ENCODE peak calls at places on chromosome 21, in four cellular contexts. I, U, F and O are unnamed samples.

GRCh38 chr21:42263591-42264131 is 44.7 kb downstream of the ABCG1 start:
- DNase-seq in I (no peak), U (no peak), F (no peak), O (no peak)

GRCh38 chr21:14911351-14911750 is 153.4 kb downstream of the NRIP1 start:
- DNase-seq in I (no peak), U (no peak), F (no peak), O (no peak)

GRCh38 chr21:36909901-36910561 is 56.4 kb downstream of the HLCS start:
- DNase-seq in I (peak; percentile 92), U (peak; percentile 98), F (no peak), O (no peak)

GRCh38 chr21:35328856-35329455 is 279.9 kb upstream of the RUNX1 start:
- DNase-seq in I (no peak), U (no peak), F (no peak), O (no peak)

GRCh38 chr21:16570196-16570595 is 840.4 kb downstream of the USP25 start:
- DNase-seq in I (no peak), U (peak; percentile 15), F (no peak), O (no peak)

GRCh38 chr21:29487154-29487553 is 188.4 kb downstream of the BACH1 start:
- DNase-seq in I (no peak), U (no peak), F (no peak), O (no peak)

GRCh38 chr21:32351428-32351827 is 41.4 kb downstream of the URB1 start:
- DNase-seq in I (no peak), U (no peak), F (no peak), O (no peak)

GRCh38 chr21:29075706-29076447 is 2.4 kb upstream of the CCT8 start:
- DNase-seq in I (no peak), U (peak; percentile 15), F (no peak), O (peak; percentile 65)

GRCh38 chr21:28944296-28944695 is 48.4 kb downstream of the LTN1 start:
- DNase-seq in I (no peak), U (peak; percentile 21), F (no peak), O (no peak)

GRCh38 chr21:45383615-45384201 is 21.3 kb upstream of the COL18A1 start:
- DNase-seq in I (no peak), U (no peak), F (no peak), O (no peak)

GRCh38 chr21:28798798-28799197 is 193.9 kb downstream of the LTN1 start:
- DNase-seq in I (no peak), U (peak; percentile 85), F (no peak), O (no peak)

GRCh38 chr21:43877936-43878575 is 13.0 kb downstream of the AGPAT3 start:
- DNase-seq in I (no peak), U (no peak), F (no peak), O (no peak)

GRCh38 chr21:46093668-46094400 is 4.1 kb upstream of the COL6A2 start:
- DNase-seq in I (no peak), U (no peak), F (no peak), O (no peak)